ENCODE peak calls at places on chromosomes 13 and 19, in six cellular contexts. One of them, this sample, is unnamed.
A peak's percentile ranks its signal among the peaks of the same experiment; 100 is the strongest.

GRCh38 chr19:42129399-42130253 is 2.6 kb downstream of the POU2F2 start:
- DNase-seq in Panc1: no peak
- DNase-seq in A549: no peak
- DNase-seq in AG04450: no peak
- DNase-seq in heart right ventricle: peak; percentile 34
- DNase-seq in esophagus muscularis mucosa: no peak
- DNase-seq in this sample: peak; percentile 29

GRCh38 chr19:29841559-29842367 is 30.0 kb downstream of the CCNE1 start:
- DNase-seq in Panc1: no peak
- DNase-seq in A549: peak; percentile 87
- DNase-seq in AG04450: no peak
- DNase-seq in heart right ventricle: peak; percentile 15
- DNase-seq in esophagus muscularis mucosa: peak; percentile 70
- DNase-seq in this sample: no peak

GRCh38 chr13:41835871-41836270 is 125.0 kb downstream of the VWA8 start:
- DNase-seq in Panc1: no peak
- DNase-seq in A549: no peak
- DNase-seq in AG04450: peak; percentile 54
- DNase-seq in heart right ventricle: no peak
- DNase-seq in esophagus muscularis mucosa: no peak
- DNase-seq in this sample: no peak

GRCh38 chr19:32691291-32691951 is at the start of gene NUDT19:
- DNase-seq in Panc1: peak; percentile 61
- DNase-seq in A549: peak; percentile 98
- DNase-seq in AG04450: peak; percentile 13
- DNase-seq in heart right ventricle: peak; percentile 85
- DNase-seq in esophagus muscularis mucosa: peak; percentile 93
- DNase-seq in this sample: peak; percentile 92

GRCh38 chr13:40445557-40445990 is 220.9 kb downstream of the FOXO1 start:
- DNase-seq in Panc1: no peak
- DNase-seq in A549: no peak
- DNase-seq in AG04450: no peak
- DNase-seq in heart right ventricle: peak; percentile 72
- DNase-seq in esophagus muscularis mucosa: no peak
- DNase-seq in this sample: no peak

GRCh38 chr19:12802267-12803106 is 618 bp downstream of the THSD8 start:
- DNase-seq in Panc1: no peak
- DNase-seq in A549: no peak
- DNase-seq in AG04450: no peak
- DNase-seq in heart right ventricle: no peak
- DNase-seq in esophagus muscularis mucosa: no peak
- DNase-seq in this sample: no peak

GRCh38 chr19:46722004-46722380 is 5.1 kb upstream of the PRKD2 start:
- DNase-seq in Panc1: no peak
- DNase-seq in A549: no peak
- DNase-seq in AG04450: no peak
- DNase-seq in heart right ventricle: no peak
- DNase-seq in esophagus muscularis mucosa: no peak
- DNase-seq in this sample: no peak

GRCh38 chr19:3984908-3985642 is at the start of gene EEF2:
- DNase-seq in Panc1: no peak
- DNase-seq in A549: peak; percentile 60
- DNase-seq in AG04450: peak; percentile 86
- DNase-seq in heart right ventricle: peak; percentile 91
- DNase-seq in esophagus muscularis mucosa: peak; percentile 97
- DNase-seq in this sample: peak; percentile 89

GRCh38 chr13:106095919-106096318 is 439.5 kb downstream of the EFNB2 start:
- DNase-seq in Panc1: no peak
- DNase-seq in A549: no peak
- DNase-seq in AG04450: no peak
- DNase-seq in heart right ventricle: no peak
- DNase-seq in esophagus muscularis mucosa: no peak
- DNase-seq in this sample: no peak

GRCh38 chr13:107202371-107203023 is 634.6 kb upstream of the ARGLU1 start:
- DNase-seq in Panc1: no peak
- DNase-seq in A549: no peak
- DNase-seq in AG04450: no peak
- DNase-seq in heart right ventricle: peak; percentile 76
- DNase-seq in esophagus muscularis mucosa: no peak
- DNase-seq in this sample: peak; percentile 37

GRCh38 chr13:51834581-51835158 is 10.3 kb downstream of the TMEM272 start:
- DNase-seq in Panc1: no peak
- DNase-seq in A549: no peak
- DNase-seq in AG04450: no peak
- DNase-seq in heart right ventricle: no peak
- DNase-seq in esophagus muscularis mucosa: no peak
- DNase-seq in this sample: no peak

GRCh38 chr19:6717036-6717435 is 3.4 kb downstream of the C3 start:
- DNase-seq in Panc1: no peak
- DNase-seq in A549: no peak
- DNase-seq in AG04450: no peak
- DNase-seq in heart right ventricle: no peak
- DNase-seq in esophagus muscularis mucosa: no peak
- DNase-seq in this sample: no peak

GRCh38 chr19:485583-486236 is 10.6 kb upstream of the MADCAM1 start:
- DNase-seq in Panc1: no peak
- DNase-seq in A549: no peak
- DNase-seq in AG04450: no peak
- DNase-seq in heart right ventricle: no peak
- DNase-seq in esophagus muscularis mucosa: no peak
- DNase-seq in this sample: no peak

GRCh38 chr13:30132623-30133553 is 174.5 kb downstream of the KATNAL1 start:
- DNase-seq in Panc1: peak; percentile 28
- DNase-seq in A549: peak; percentile 76
- DNase-seq in AG04450: peak; percentile 81
- DNase-seq in heart right ventricle: peak; percentile 96
- DNase-seq in esophagus muscularis mucosa: peak; percentile 99
- DNase-seq in this sample: peak; percentile 98

GRCh38 chr13:101265934-101266333 is 150.4 kb downstream of the NALCN start:
- DNase-seq in Panc1: no peak
- DNase-seq in A549: no peak
- DNase-seq in AG04450: no peak
- DNase-seq in heart right ventricle: no peak
- DNase-seq in esophagus muscularis mucosa: no peak
- DNase-seq in this sample: no peak

GRCh38 chr13:103698000-103698399 is 631.8 kb upstream of the SLC10A2 start:
- DNase-seq in Panc1: no peak
- DNase-seq in A549: no peak
- DNase-seq in AG04450: no peak
- DNase-seq in heart right ventricle: no peak
- DNase-seq in esophagus muscularis mucosa: no peak
- DNase-seq in this sample: no peak

GRCh38 chr13:52001120-52001731 is 10.0 kb downstream of the ATP7B start:
- DNase-seq in Panc1: no peak
- DNase-seq in A549: peak; percentile 46
- DNase-seq in AG04450: peak; percentile 11
- DNase-seq in heart right ventricle: no peak
- DNase-seq in esophagus muscularis mucosa: no peak
- DNase-seq in this sample: no peak

GRCh38 chr13:99086149-99086868 is 108.4 kb upstream of the DOCK9 start:
- DNase-seq in Panc1: no peak
- DNase-seq in A549: peak; percentile 42
- DNase-seq in AG04450: no peak
- DNase-seq in heart right ventricle: peak; percentile 32
- DNase-seq in esophagus muscularis mucosa: no peak
- DNase-seq in this sample: peak; percentile 54

GRCh38 chr13:39132286-39132685 is 94.0 kb downstream of the NHLRC3 start:
- DNase-seq in Panc1: no peak
- DNase-seq in A549: no peak
- DNase-seq in AG04450: no peak
- DNase-seq in heart right ventricle: no peak
- DNase-seq in esophagus muscularis mucosa: no peak
- DNase-seq in this sample: no peak

GRCh38 chr19:48419158-48419920 is 25.9 kb downstream of the GRIN2D start:
- DNase-seq in Panc1: no peak
- DNase-seq in A549: no peak
- DNase-seq in AG04450: no peak
- DNase-seq in heart right ventricle: no peak
- DNase-seq in esophagus muscularis mucosa: no peak
- DNase-seq in this sample: no peak

GRCh38 chr13:106609116-106609515 is 41.2 kb upstream of the ARGLU1 start:
- DNase-seq in Panc1: no peak
- DNase-seq in A549: no peak
- DNase-seq in AG04450: no peak
- DNase-seq in heart right ventricle: no peak
- DNase-seq in esophagus muscularis mucosa: no peak
- DNase-seq in this sample: no peak

GRCh38 chr19:10431254-10431942 is 11.1 kb downstream of the PDE4A start:
- DNase-seq in Panc1: no peak
- DNase-seq in A549: no peak
- DNase-seq in AG04450: no peak
- DNase-seq in heart right ventricle: no peak
- DNase-seq in esophagus muscularis mucosa: no peak
- DNase-seq in this sample: peak; percentile 43

GRCh38 chr19:9009935-9010651 is at the start of gene MUC16:
- DNase-seq in Panc1: no peak
- DNase-seq in A549: no peak
- DNase-seq in AG04450: no peak
- DNase-seq in heart right ventricle: no peak
- DNase-seq in esophagus muscularis mucosa: no peak
- DNase-seq in this sample: no peak
- TF ChIP-seq CTCF in Panc1: no peak
- TF ChIP-seq CTCF in A549: no peak
- TF ChIP-seq CTCF in AG04450: no peak
- TF ChIP-seq CTCF in heart right ventricle: no peak
- TF ChIP-seq CTCF in esophagus muscularis mucosa: no peak
- TF ChIP-seq CTCF in this sample: no peak

DNA sequence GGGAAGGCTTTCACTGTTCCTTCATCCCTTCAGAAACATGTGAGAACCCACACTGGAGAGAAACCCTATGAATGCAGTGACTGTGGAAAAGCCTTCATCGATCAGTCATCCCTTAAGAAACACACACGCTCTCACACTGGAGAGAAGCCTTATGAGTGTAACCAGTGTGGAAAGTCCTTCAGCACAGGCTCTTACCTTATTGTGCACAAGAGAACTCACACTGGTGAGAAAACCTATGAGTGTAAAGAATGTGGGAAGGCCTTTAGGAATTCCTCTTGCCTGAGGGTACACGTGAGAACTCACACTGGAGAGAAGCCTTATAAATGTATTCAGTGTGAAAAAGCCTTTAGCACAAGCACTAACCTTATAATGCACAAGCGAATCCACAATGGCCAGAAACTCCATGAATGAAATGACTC is 18.6 kb downstream of the ZNF177 start:
- DNase-seq in Panc1: no peak
- DNase-seq in A549: no peak
- DNase-seq in AG04450: no peak
- DNase-seq in heart right ventricle: no peak
- DNase-seq in esophagus muscularis mucosa: no peak
- DNase-seq in this sample: no peak
- H3K9me3 ChIP-seq in Panc1: peaks cover 79% of the 10 kb centered on the region
- H3K9me3 ChIP-seq in A549: peaks cover 66% of the 10 kb centered on the region
- H3K9me3 ChIP-seq in AG04450: peaks cover 57% of the 10 kb centered on the region
- H3K9me3 ChIP-seq in heart right ventricle: peaks cover 100% of the 10 kb centered on the region
- H3K9me3 ChIP-seq in esophagus muscularis mucosa: peaks cover 100% of the 10 kb centered on the region
- H3K9me3 ChIP-seq in this sample: peaks cover 80% of the 10 kb centered on the region

GRCh38 chr19:45079911-45080469 is 930 bp downstream of the GEMIN7 start:
- DNase-seq in Panc1: no peak
- DNase-seq in A549: no peak
- DNase-seq in AG04450: no peak
- DNase-seq in heart right ventricle: no peak
- DNase-seq in esophagus muscularis mucosa: no peak
- DNase-seq in this sample: no peak

GRCh38 chr19:45082170-45082569 is 3.1 kb downstream of the GEMIN7 start:
- DNase-seq in Panc1: no peak
- DNase-seq in A549: no peak
- DNase-seq in AG04450: no peak
- DNase-seq in heart right ventricle: no peak
- DNase-seq in esophagus muscularis mucosa: no peak
- DNase-seq in this sample: no peak

GRCh38 chr19:45078390-45079062 is 534 bp upstream of the GEMIN7 start:
- DNase-seq in Panc1: no peak
- DNase-seq in A549: no peak
- DNase-seq in AG04450: no peak
- DNase-seq in heart right ventricle: no peak
- DNase-seq in esophagus muscularis mucosa: no peak
- DNase-seq in this sample: no peak

GRCh38 chr19:45076851-45077730 is 813 bp upstream of the ZNF296 start:
- DNase-seq in Panc1: no peak
- DNase-seq in A549: no peak
- DNase-seq in AG04450: no peak
- DNase-seq in heart right ventricle: no peak
- DNase-seq in esophagus muscularis mucosa: no peak
- DNase-seq in this sample: no peak

GRCh38 chr19:45079063-45079910 is at the start of gene GEMIN7:
- DNase-seq in Panc1: no peak
- DNase-seq in A549: peak; percentile 83
- DNase-seq in AG04450: no peak
- DNase-seq in heart right ventricle: peak; percentile 68
- DNase-seq in esophagus muscularis mucosa: no peak
- DNase-seq in this sample: peak; percentile 70
- TF ChIP-seq CTCF in Panc1: no peak
- TF ChIP-seq CTCF in A549: no peak
- TF ChIP-seq CTCF in AG04450: no peak
- TF ChIP-seq CTCF in heart right ventricle: peak; percentile 10
- TF ChIP-seq CTCF in esophagus muscularis mucosa: peak; percentile 19
- TF ChIP-seq CTCF in this sample: no peak

DNA sequence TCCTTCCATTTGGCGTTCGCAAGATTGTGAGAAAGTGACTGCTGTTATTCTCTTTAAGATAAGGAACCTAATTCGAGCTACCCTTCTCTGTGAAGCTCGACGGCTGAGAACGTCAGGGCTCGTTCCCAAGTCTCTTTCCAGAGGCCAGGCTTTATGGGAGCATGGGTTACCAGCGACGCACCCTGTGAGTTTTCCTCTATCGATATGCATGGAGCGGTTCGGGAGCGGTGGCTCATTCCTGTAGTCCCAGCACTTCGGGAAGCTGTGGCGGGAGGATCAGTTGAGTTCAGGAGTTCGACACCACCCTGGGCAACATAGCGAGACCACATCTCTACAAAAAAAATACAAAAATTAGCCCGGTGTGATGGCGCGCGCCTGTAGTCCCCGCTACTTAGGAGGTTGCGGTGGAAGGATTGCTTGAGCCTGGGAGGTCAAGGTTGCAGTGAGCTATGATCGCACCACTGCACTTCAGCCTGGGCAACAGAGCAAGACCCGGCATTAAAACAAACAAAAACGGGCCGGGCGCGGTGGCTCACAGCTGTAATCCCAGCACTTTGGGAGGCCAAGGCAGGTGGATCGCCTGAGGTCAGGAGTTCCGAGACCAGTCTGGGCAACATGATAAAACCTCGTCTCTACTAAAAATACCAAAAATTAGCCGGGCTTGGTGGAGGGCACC is 671 bp upstream of the ZNF606 start:
- DNase-seq in Panc1: no peak
- DNase-seq in A549: no peak
- DNase-seq in AG04450: no peak
- DNase-seq in heart right ventricle: peak; percentile 10
- DNase-seq in esophagus muscularis mucosa: no peak
- DNase-seq in this sample: no peak
- H3K9me3 ChIP-seq in Panc1: peaks cover 58% of the 10 kb centered on the region
- H3K9me3 ChIP-seq in A549: peaks cover 94% of the 10 kb centered on the region
- H3K9me3 ChIP-seq in AG04450: peaks cover 87% of the 10 kb centered on the region
- H3K9me3 ChIP-seq in heart right ventricle: peaks cover 72% of the 10 kb centered on the region
- H3K9me3 ChIP-seq in esophagus muscularis mucosa: peaks cover 56% of the 10 kb centered on the region
- H3K9me3 ChIP-seq in this sample: no peaks in the 10 kb centered on the region

GRCh38 chr13:22449251-22449650 is 731.5 kb upstream of the SGCG start:
- DNase-seq in Panc1: no peak
- DNase-seq in A549: no peak
- DNase-seq in AG04450: no peak
- DNase-seq in heart right ventricle: no peak
- DNase-seq in esophagus muscularis mucosa: no peak
- DNase-seq in this sample: no peak
- TF ChIP-seq CTCF in Panc1: no peak
- TF ChIP-seq CTCF in A549: no peak
- TF ChIP-seq CTCF in AG04450: no peak
- TF ChIP-seq CTCF in heart right ventricle: no peak
- TF ChIP-seq CTCF in esophagus muscularis mucosa: no peak
- TF ChIP-seq CTCF in this sample: no peak

This sample was measured in lung.